ENCODE peak calls at places on chromosomes 11 and 22, in eight cellular contexts. D is heart left ventricle, O is neural progenitor cell, W is colonic mucosa, T is spleen, J is left lung, Q is tibial artery, F is SK-N-SH. G is an unnamed sample.

GRCh38 chr11:14288189-14288935 is 70.6 kb downstream of the RRAS2 start:
- DNase-seq in D (no peak), O (no peak), W (no peak), T (no peak), J (no peak), Q (no peak), F (no peak), G (no peak)

GRCh38 chr11:122293298-122294023 is 177.4 kb upstream of the BLID start:
- DNase-seq in D (no peak), O (no peak), W (no peak), T (no peak), J (no peak), Q (no peak), F (no peak), G (no peak)

GRCh38 chr22:23256138-23256932 is 76.0 kb downstream of the BCR start:
- DNase-seq in D (no peak), O (no peak), W (no peak), T (no peak), J (no peak), Q (no peak), F (no peak), G (no peak)

GRCh38 chr11:12224537-12224893 is 114.1 kb downstream of the MICAL2 start:
- DNase-seq in D (peak; percentile 82), O (no peak), W (peak; percentile 64), T (peak; percentile 96), J (peak; percentile 91), Q (peak; percentile 94), F (no peak), G (peak; percentile 87)

GRCh38 chr11:134544095-134544815 is 132.2 kb upstream of the B3GAT1 start:
- DNase-seq in D (no peak), O (no peak), W (no peak), T (no peak), J (peak; percentile 61), Q (no peak), F (no peak), G (no peak)

GRCh38 chr11:130894322-130895025 is 21.8 kb downstream of the SNX19 start:
- DNase-seq in D (peak; percentile 67), O (peak; percentile 84), W (peak; percentile 73), T (peak; percentile 84), J (no peak), Q (peak; percentile 86), F (peak; percentile 57), G (peak; percentile 59)

GRCh38 chr11:40316171-40316570 is 1143.3 kb downstream of the LRRC4C start:
- DNase-seq in D (no peak), O (no peak), W (no peak), T (no peak), J (no peak), Q (no peak), F (no peak), G (no peak)

GRCh38 chr11:62664405-62665074 is 470 bp downstream of the C11orf98 start:
- DNase-seq in D (no peak), O (no peak), W (peak; percentile 50), T (no peak), J (peak; percentile 28), Q (no peak), F (peak; percentile 73), G (peak; percentile 67)

GRCh38 chr22:50723991-50724390 is 14.0 kb upstream of the ACR start:
- DNase-seq in D (no peak), O (no peak), W (no peak), T (no peak), J (no peak), Q (no peak), F (no peak), G (no peak)

GRCh38 chr11:38345286-38345685 is 1747.2 kb upstream of the RAG2 start:
- DNase-seq in D (no peak), O (no peak), W (no peak), T (no peak), J (no peak), Q (no peak), F (no peak), G (no peak)

GRCh38 chr11:30016588-30017363 is at the start of gene KCNA4:
- DNase-seq in D (peak; percentile 42), O (peak; percentile 88), W (no peak), T (no peak), J (peak; percentile 79), Q (no peak), F (peak; percentile 66), G (peak; percentile 51)

GRCh38 chr22:39958916-39959639 is 1.1 kb upstream of the TMA7B start:
- DNase-seq in D (no peak), O (no peak), W (no peak), T (no peak), J (no peak), Q (no peak), F (no peak), G (no peak)

GRCh38 chr11:70415642-70416395 is 17.5 kb downstream of the CTTN start:
- DNase-seq in D (no peak), O (no peak), W (no peak), T (no peak), J (no peak), Q (no peak), F (no peak), G (no peak)

GRCh38 chr11:74541466-74541865 is 47.9 kb upstream of the LIPT2 start:
- DNase-seq in D (no peak), O (no peak), W (no peak), T (no peak), J (no peak), Q (no peak), F (no peak), G (no peak)

GRCh38 chr22:44246615-44247326 is 66.0 kb downstream of the SHISAL1 start:
- DNase-seq in D (no peak), O (no peak), W (no peak), T (no peak), J (no peak), Q (no peak), F (no peak), G (no peak)

GRCh38 chr22:48560836-48561235 is 1266.8 kb downstream of the BRD1 start:
- DNase-seq in D (no peak), O (no peak), W (no peak), T (no peak), J (no peak), Q (no peak), F (no peak), G (peak; percentile 12)
- TF ChIP-seq CTCF in D (no peak), O (no peak), W (no peak), T (no peak), J (no peak), Q (no peak), F (no peak), G (no peak)

GRCh38 chr22:38751066-38751421 is 4.8 kb downstream of the SUN2 start:
- DNase-seq in D (no peak), O (no peak), W (no peak), T (peak; percentile 81), J (no peak), Q (no peak), F (no peak), G (no peak)
- H3K4me3 ChIP-seq in D (no peak overlapping the region), O (no peak overlapping the region), W (no peak overlapping the region), T (peak overlapping the region; percentile 26), J (peak overlapping the region; percentile 25), Q (no peak overlapping the region), F (no peak overlapping the region), G (no peak overlapping the region)

GRCh38 chr11:1925373-1926155 is 6.1 kb downstream of the TNNT3 start:
- DNase-seq in D (no peak), O (no peak), W (no peak), T (no peak), J (peak; percentile 67), Q (no peak), F (peak; percentile 36), G (no peak)

GRCh38 chr11:1928038-1928890 is 8.8 kb downstream of the TNNT3 start:
- DNase-seq in D (no peak), O (peak; percentile 1), W (no peak), T (no peak), J (peak; percentile 54), Q (no peak), F (peak; percentile 41), G (no peak)

GRCh38 chr11:1924646-1925372 is 5.3 kb downstream of the TNNT3 start:
- DNase-seq in D (no peak), O (peak; percentile 1), W (no peak), T (peak; percentile 69), J (peak; percentile 59), Q (no peak), F (peak; percentile 47), G (no peak)

GRCh38 chr11:1927151-1928037 is 7.9 kb downstream of the TNNT3 start:
- DNase-seq in D (peak; percentile 36), O (peak; percentile 2), W (no peak), T (no peak), J (peak; percentile 73), Q (no peak), F (peak; percentile 42), G (no peak)

DNA sequence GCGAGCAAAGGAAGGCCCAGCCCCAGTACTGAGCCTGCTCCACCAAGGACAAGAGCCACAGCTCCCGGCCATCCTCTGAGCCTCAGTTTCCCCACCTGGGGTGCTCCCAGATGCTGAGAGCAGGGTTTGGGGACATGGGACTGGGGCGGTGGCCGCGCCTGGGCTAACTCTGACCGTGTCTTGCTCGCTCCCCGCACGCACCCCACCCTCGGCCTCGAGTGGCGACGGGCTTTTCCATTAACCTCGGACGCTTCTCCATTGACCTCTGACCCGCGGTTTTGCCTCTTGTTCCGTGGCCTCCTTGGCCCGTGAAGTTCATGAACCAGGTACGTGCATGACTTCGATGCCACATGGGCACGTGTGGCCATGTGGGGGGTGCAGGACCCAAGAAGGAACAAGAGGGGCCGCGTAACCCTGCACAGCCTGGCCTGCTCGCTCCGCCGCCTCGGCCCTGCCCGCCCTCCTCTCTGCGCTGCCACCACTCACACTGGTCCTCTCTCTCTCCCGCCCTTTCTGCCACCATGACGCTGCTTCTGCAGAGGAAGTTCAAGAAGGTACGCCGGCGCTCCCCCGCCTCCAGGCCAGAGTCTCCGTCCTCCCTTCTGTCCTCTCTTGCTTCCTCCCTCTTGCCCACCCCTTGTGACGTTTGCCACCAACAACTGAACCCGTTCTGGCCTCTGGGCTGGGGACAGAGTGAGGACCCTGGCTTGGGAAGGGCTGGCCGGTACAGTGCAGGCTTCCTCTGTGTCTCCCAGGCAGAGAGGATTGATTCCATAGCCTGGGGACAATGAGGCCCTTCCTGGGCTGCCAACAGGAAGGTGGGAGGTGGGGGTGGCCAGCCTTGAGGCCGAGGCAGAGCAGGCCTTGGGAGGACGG is 6.9 kb downstream of the TNNT3 start:
- DNase-seq in D (peak; percentile 47), O (peak; percentile 2), W (no peak), T (no peak), J (peak; percentile 71), Q (no peak), F (peak; percentile 38), G (no peak)
- H3K27ac ChIP-seq in D (peak overlapping the region; percentile 85), O (no peak overlapping the region), W (no peak overlapping the region), T (no peak overlapping the region), J (no peak overlapping the region), Q (no peak overlapping the region), F (no peak overlapping the region), G (no peak overlapping the region)

DNA sequence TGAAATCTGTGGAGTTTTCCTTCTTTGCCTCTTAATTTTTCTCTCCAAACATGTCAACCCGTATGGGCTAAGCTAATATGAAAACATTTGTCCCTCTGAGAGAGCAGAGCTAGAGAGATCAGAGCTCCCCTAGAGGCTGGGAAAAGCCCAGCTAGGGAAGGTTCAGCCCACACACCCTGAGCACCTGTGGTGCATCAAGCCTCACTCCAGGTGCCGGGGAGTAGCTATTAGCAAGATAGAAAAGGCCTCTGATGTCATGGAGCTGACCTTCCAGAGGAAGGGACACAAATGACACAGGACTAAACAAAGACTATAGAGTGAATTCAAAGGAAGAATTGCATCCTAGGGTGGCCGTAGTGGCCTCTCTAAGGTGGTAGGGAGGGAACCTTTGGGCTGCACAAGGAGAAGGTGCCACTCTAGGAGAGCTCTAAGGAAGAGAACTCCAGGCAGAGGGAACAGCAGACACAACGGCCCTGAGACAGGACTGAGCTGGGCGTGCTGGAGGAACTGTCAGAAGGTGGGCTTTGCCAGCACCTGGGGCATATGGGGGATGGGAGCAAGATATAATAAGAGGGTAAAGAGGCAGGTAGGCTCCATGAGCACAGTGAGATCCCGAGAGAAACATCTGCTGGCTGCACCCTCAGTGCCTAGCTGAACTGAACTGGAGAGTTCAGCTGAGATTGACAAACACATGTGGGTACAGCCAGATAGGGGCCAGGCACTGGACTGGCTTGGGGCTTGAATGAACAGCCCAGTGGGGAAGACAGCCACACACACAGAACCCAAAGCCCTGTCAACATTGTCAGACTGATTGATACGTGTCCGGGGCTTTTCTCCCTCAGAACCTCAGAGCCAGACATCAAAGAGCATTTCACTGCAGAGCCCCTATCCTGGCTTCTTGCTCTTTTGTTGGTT is 65.5 kb upstream of the DRD2 start:
- DNase-seq in D (no peak), O (peak; percentile 23), W (no peak), T (no peak), J (no peak), Q (no peak), F (no peak), G (no peak)
- TF ChIP-seq CTCF in D (no peak), O (no peak), W (no peak), T (no peak), J (no peak), Q (no peak), F (no peak), G (no peak)